ENCODE peak calls at places on chromosomes 12 and 14, in four cellular contexts. L, N, T and D are unnamed samples.
A peak's percentile ranks its signal among the peaks of the same experiment; 100 is the strongest.

GRCh38 chr12:80101126-80101525 is 1.8 kb downstream of the OTOGL start:
- DNase-seq in T (no peak), L (no peak), N (no peak), D (peak; percentile 12)

GRCh38 chr12:48933664-48934311 is 8.5 kb upstream of the FKBP11 start:
- DNase-seq in N (no peak), L (no peak), T (no peak), D (no peak)

GRCh38 chr12:84136862-84137367 is 775.7 kb downstream of the SLC6A15 start:
- DNase-seq in L (no peak), T (no peak), N (no peak), D (no peak)

GRCh38 chr12:123288751-123289346 is 17.2 kb upstream of the CDK2AP1 start:
- DNase-seq in T (no peak), L (peak; percentile 35), N (no peak), D (no peak)

GRCh38 chr12:75116611-75117010 is 93.0 kb downstream of the KCNC2 start:
- DNase-seq in L (no peak), N (no peak), T (no peak), D (no peak)

GRCh38 chr12:52249041-52249461 is 16.0 kb downstream of the KRT7 start:
- DNase-seq in L (peak; percentile 59), T (peak; percentile 81), N (no peak), D (no peak)

GRCh38 chr12:111841236-111841749 is 735 bp upstream of the MAPKAPK5 start:
- DNase-seq in L (no peak), N (no peak), T (no peak), D (no peak)

GRCh38 chr12:29634057-29634456 is 136.6 kb upstream of the OVCH1 start:
- DNase-seq in T (no peak), L (no peak), N (no peak), D (no peak)

GRCh38 chr14:97276573-97276972 is 479.4 kb downstream of the VRK1 start:
- DNase-seq in N (no peak), T (no peak), L (no peak), D (no peak)

GRCh38 chr14:31057035-31057434 is 30.9 kb upstream of the STRN3 start:
- DNase-seq in L (no peak), T (no peak), N (no peak), D (no peak)

GRCh38 chr12:99157946-99158345 is 489.6 kb upstream of the GARIN6 start:
- DNase-seq in L (no peak), T (no peak), N (no peak), D (no peak)

GRCh38 chr12:40819427-40820108 is 127.3 kb downstream of the CNTN1 start:
- DNase-seq in N (no peak), L (no peak), T (no peak), D (no peak)

GRCh38 chr14:104968153-104968527 is 10.0 kb downstream of the AHNAK2 start:
- DNase-seq in L (peak; percentile 91), N (no peak), T (peak; percentile 70), D (no peak)

GRCh38 chr14:104970231-104971068 is 7.7 kb downstream of the AHNAK2 start:
- DNase-seq in T (peak; percentile 46), L (peak; percentile 94), N (no peak), D (peak; percentile 82)

GRCh38 chr12:67590122-67590795 is 58.3 kb upstream of the DYRK2 start:
- DNase-seq in L (no peak), N (no peak), T (no peak), D (no peak)

GRCh38 chr12:127162902-127163301 is 1104.1 kb upstream of the TMEM132C start:
- DNase-seq in T (no peak), N (no peak), L (no peak), D (peak; percentile 46)

GRCh38 chr12:13181375-13182070 is 15.0 kb upstream of the EMP1 start:
- DNase-seq in T (no peak), L (no peak), N (no peak), D (no peak)

GRCh38 chr14:61774861-61775260 is 12.6 kb downstream of the SNAPC1 start:
- DNase-seq in L (no peak), N (no peak), T (no peak), D (no peak)

GRCh38 chr12:50185975-50186663 is 18.9 kb upstream of the CERS5 start:
- DNase-seq in L (no peak), N (no peak), T (no peak), D (peak; percentile 46)

GRCh38 chr12:3134126-3134525 is 56.9 kb downstream of the TSPAN9 start:
- DNase-seq in N (no peak), T (no peak), L (no peak), D (no peak)

GRCh38 chr12:131049002-131049401 is 95.3 kb downstream of the ADGRD1 start:
- DNase-seq in L (peak; percentile 58), T (no peak), N (no peak), D (no peak)

GRCh38 chr14:70289138-70289537 is 70.3 kb downstream of the COX16 start:
- DNase-seq in L (no peak), T (no peak), N (no peak), D (no peak)

GRCh38 chr12:19398376-19399363 is 40.6 kb upstream of the AEBP2 start:
- DNase-seq in N (no peak), L (peak; percentile 53), T (no peak), D (no peak)

GRCh38 chr12:19402211-19402610 is 37.1 kb upstream of the AEBP2 start:
- DNase-seq in L (no peak), N (no peak), T (no peak), D (no peak)

GRCh38 chr12:19402743-19403400 is 36.4 kb upstream of the AEBP2 start:
- DNase-seq in T (peak; percentile 62), L (no peak), N (no peak), D (peak; percentile 50)

DNA sequence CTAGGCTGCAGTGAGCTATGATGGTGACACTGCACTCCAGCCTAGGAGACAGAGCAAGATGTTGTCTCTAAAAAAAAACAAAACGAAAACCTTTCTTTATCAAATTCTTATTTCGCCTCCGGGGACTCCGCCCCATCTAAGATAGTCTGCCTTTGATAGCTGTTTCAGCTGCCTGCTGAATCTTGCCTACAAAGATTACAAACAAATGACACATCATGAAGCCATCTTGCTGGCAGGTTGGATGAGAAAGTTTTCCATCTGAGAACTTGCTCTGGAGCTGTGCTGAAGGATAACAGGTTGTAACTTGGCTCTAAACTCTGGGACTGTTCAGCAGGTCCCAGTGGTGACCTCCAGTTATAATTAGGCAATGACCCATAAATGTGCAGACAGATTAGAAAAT is 41.8 kb upstream of the AEBP2 start:
- DNase-seq in N (no peak), L (peak; percentile 40), T (no peak), D (no peak)
- H3K27ac ChIP-seq in N (no peak overlapping the region), L (peak overlapping the region; percentile 34), T (no peak overlapping the region), D (no peak overlapping the region)

GRCh38 chr14:68377056-68377455 is 415.8 kb downstream of the ZFP36L1 start:
- DNase-seq in T (no peak), N (no peak), L (no peak), D (no peak)
- H3K27ac ChIP-seq in T (no peak overlapping the region), N (peak overlapping the region; percentile 4), L (peak overlapping the region; percentile 74), D (no peak overlapping the region)

GRCh38 chr14:68820119-68820518 is 27.3 kb upstream of the ZFP36L1 start:
- DNase-seq in N (no peak), L (no peak), T (no peak), D (no peak)
- H3K27ac ChIP-seq in N (no peak overlapping the region), L (peak overlapping the region; percentile 72), T (no peak overlapping the region), D (no peak overlapping the region)

GRCh38 chr12:117427176-117427575 is 65.8 kb upstream of the NOS1 start:
- DNase-seq in T (no peak), N (no peak), L (no peak), D (no peak)
- H3K27ac ChIP-seq in T (no peak overlapping the region), N (no peak overlapping the region), L (no peak overlapping the region), D (no peak overlapping the region)

DNA sequence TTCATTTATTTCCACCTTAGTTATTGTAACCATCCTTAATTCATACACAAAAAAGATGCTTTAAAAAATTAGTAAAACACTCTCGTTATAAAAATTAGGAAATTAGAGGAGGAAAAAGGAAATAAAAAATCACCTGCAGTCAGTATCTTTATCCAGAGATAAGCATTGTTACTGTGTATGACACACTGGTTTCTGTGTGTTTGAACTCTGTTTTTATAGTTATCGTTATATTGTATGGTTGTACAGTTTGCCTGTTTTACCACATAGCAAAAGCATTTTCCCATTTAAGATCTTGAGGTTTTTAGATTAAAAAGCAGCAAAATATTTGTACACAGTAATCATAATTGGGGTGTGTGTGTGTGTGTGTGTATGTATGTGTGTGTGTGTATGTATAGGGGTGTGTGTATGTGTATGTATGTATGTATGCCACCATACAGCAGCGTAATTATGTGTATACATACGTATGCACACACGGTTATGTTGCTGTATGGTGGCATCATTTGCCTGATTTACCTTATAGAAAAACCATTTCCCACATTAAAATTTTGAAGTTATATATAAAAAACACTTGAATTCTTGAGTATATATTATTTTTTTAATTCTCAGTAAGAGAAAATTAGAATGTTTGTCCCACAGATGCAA is 19.8 kb downstream of the WNK1 start:
- DNase-seq in N (no peak), T (no peak), L (no peak), D (no peak)
- H3K27ac ChIP-seq in N (no peak overlapping the region), T (no peak overlapping the region), L (no peak overlapping the region), D (no peak overlapping the region)

GRCh38 chr14:58765375-58765774 is 127.6 kb downstream of the DACT1 start:
- DNase-seq in N (no peak), T (no peak), L (no peak), D (no peak)
- H3K27ac ChIP-seq in N (no peak overlapping the region), T (no peak overlapping the region), L (no peak overlapping the region), D (no peak overlapping the region)

GRCh38 chr12:124928095-124928911 is 13.9 kb upstream of the UBC start:
- DNase-seq in N (no peak), T (peak; percentile 73), L (peak; percentile 85), D (no peak)
- H3K27ac ChIP-seq in N (peak overlapping the region; percentile 66), T (peak overlapping the region; percentile 67), L (peak overlapping the region; percentile 93), D (no peak overlapping the region)

DNA sequence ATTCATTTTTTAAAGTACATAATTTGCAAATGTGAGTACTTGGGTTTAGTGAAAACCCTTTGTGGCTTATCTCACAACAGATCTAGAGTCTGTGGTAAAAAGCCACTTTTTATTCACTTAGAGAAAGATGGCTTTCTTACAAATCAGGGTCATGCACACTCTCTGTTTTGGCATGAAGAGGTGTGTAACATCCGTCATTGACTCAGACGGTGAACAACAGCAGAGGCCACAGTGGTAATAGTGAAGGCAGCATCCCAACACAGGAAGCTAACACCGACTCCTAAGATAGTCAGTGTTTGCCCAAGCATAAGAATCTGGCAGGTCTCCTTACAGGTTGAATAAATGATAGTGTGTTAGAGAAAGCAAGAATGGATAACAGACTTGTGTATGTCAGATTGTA is 593.0 kb downstream of the SOX5 start:
- DNase-seq in T (no peak), N (no peak), L (no peak), D (no peak)
- H3K27ac ChIP-seq in T (no peak overlapping the region), N (no peak overlapping the region), L (no peak overlapping the region), D (no peak overlapping the region)

DNA sequence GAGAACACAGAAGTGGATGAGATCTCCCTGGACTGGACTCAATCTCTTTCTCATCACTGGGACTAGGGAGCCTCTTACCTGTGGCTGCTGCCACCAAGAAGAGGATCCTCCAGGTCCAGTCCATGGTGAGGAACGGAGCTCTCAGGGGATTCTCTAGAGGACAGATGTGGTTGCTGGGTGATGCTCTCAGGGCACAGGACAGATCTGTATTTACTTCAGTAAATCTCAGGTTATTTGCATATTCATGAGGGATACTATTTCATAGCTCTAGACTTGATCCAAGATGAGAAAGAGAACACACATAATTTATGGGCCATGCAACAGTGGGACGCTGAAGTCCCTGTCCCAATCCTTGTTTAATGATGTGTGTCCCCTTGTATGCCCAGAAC is 460.5 kb downstream of the TMEM121 start:
- DNase-seq in L (no peak), T (no peak), N (no peak), D (no peak)
- H3K27ac ChIP-seq in L (no peak overlapping the region), T (no peak overlapping the region), N (no peak overlapping the region), D (no peak overlapping the region)

GRCh38 chr14:63923422-63923752 is 70.6 kb downstream of the SYNE2 start:
- DNase-seq in L (no peak), T (no peak), N (no peak), D (no peak)
- H3K27ac ChIP-seq in L (peak overlapping the region; percentile 74), T (no peak overlapping the region), N (no peak overlapping the region), D (no peak overlapping the region)